ENCODE peak calls at places on chromosome 22, in eight cellular contexts. Z, J, D, K, A, B, L and M are unnamed samples.

GRCh38 chr22:29209624-29209929 is 3.9 kb downstream of the EMID1 start:
- DNase-seq in Z (no peak), J (no peak), D (no peak), K (no peak), A (no peak), B (no peak), L (no peak), M (no peak)

GRCh38 chr22:26124991-26125725 is 44.1 kb upstream of the SEZ6L start:
- DNase-seq in Z (no peak), J (no peak), D (no peak), K (no peak), A (no peak), B (no peak), L (no peak), M (no peak)

GRCh38 chr22:26903030-26903856 is 245.9 kb downstream of the MIAT start:
- DNase-seq in Z (no peak), J (no peak), D (no peak), K (no peak), A (no peak), B (no peak), L (no peak), M (no peak)

GRCh38 chr22:49929553-49929979 is 11.1 kb downstream of the CRELD2 start:
- DNase-seq in Z (peak; percentile 80), J (peak; percentile 81), D (no peak), K (peak; percentile 97), A (no peak), B (no peak), L (no peak), M (no peak)

GRCh38 chr22:45602004-45602733 is 69.5 kb upstream of the ATXN10 start:
- DNase-seq in Z (no peak), J (no peak), D (no peak), K (peak; percentile 28), A (no peak), B (no peak), L (no peak), M (no peak)

GRCh38 chr22:35345808-35346505 is 34.9 kb upstream of the HMOX1 start:
- DNase-seq in Z (no peak), J (no peak), D (no peak), K (no peak), A (no peak), B (no peak), L (no peak), M (no peak)

GRCh38 chr22:32237905-32238304 is 17.2 kb downstream of the SLC5A4 start:
- DNase-seq in Z (no peak), J (no peak), D (no peak), K (no peak), A (no peak), B (no peak), L (no peak), M (no peak)

GRCh38 chr22:48754611-48755331 is 1072.9 kb downstream of the BRD1 start:
- DNase-seq in Z (no peak), J (peak; percentile 10), D (no peak), K (no peak), A (no peak), B (no peak), L (peak; percentile 87), M (peak; percentile 3)

GRCh38 chr22:45235101-45235777 is 5.5 kb downstream of the KIAA0930 start:
- DNase-seq in Z (no peak), J (peak; percentile 56), D (peak; percentile 81), K (peak; percentile 88), A (no peak), B (no peak), L (no peak), M (no peak)

GRCh38 chr22:44329179-44329796 is 16.5 kb upstream of the SHISAL1 start:
- DNase-seq in Z (no peak), J (no peak), D (peak; percentile 32), K (no peak), A (no peak), B (no peak), L (no peak), M (no peak)

GRCh38 chr22:37898441-37899181 is 7.5 kb upstream of the MICALL1 start:
- DNase-seq in Z (no peak), J (peak; percentile 60), D (no peak), K (no peak), A (no peak), B (no peak), L (no peak), M (peak; percentile 81)

GRCh38 chr22:44973829-44974228 is 36.0 kb downstream of the PHF21B start:
- DNase-seq in Z (no peak), J (no peak), D (no peak), K (no peak), A (no peak), B (no peak), L (no peak), M (no peak)

GRCh38 chr22:26585104-26585790 is 4.7 kb downstream of the TPST2 start:
- DNase-seq in Z (no peak), J (peak; percentile 45), D (no peak), K (peak; percentile 66), A (no peak), B (no peak), L (no peak), M (no peak)

GRCh38 chr22:50302564-50302963 is 4.9 kb downstream of the PLXNB2 start:
- DNase-seq in Z (no peak), J (peak; percentile 25), D (no peak), K (no peak), A (no peak), B (no peak), L (no peak), M (no peak)

GRCh38 chr22:48760481-48761238 is 1067.0 kb downstream of the BRD1 start:
- DNase-seq in Z (no peak), J (peak; percentile 20), D (no peak), K (no peak), A (peak; percentile 37), B (no peak), L (peak; percentile 88), M (no peak)

GRCh38 chr22:49817359-49817758 is 10.3 kb downstream of the BRD1 start:
- DNase-seq in Z (no peak), J (no peak), D (no peak), K (no peak), A (no peak), B (no peak), L (no peak), M (no peak)

GRCh38 chr22:19177164-19178064 is 1.1 kb downstream of the SLC25A1 start:
- DNase-seq in Z (no peak), J (no peak), D (no peak), K (peak; percentile 83), A (no peak), B (no peak), L (no peak), M (no peak)

GRCh38 chr22:32590556-32590955 is 115.9 kb downstream of the FBXO7 start:
- DNase-seq in Z (no peak), J (no peak), D (no peak), K (no peak), A (no peak), B (no peak), L (no peak), M (no peak)

GRCh38 chr22:48796295-48797015 is 1031.2 kb downstream of the BRD1 start:
- DNase-seq in Z (no peak), J (no peak), D (no peak), K (no peak), A (no peak), B (no peak), L (peak; percentile 85), M (no peak)

GRCh38 chr22:37804502-37804885 is 3.2 kb upstream of the GCAT start:
- DNase-seq in Z (no peak), J (no peak), D (no peak), K (no peak), A (no peak), B (no peak), L (no peak), M (no peak)

DNA sequence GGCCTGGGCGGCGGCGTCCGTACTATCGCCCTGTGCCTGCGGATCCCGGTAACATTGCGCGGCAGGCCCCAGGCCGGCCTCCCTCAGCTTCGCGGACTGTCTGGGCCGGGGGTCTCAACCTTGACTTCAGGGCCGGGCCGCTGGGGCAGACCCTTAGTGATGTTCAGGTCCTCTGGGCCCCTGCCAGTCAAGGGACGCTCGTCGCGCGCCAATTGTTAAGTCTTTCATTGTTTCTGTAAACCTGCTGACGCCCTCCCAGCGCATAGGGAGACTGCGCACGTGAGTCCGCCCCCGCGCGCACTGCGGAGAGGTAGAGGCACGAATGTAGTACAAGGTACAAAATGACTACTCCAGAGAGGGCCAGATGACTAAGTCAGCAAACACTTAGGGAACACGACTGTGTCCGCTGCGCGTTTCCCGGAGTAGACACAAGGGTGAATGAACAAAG is 451 bp upstream of the HDHD5 start:
- DNase-seq in Z (no peak), J (peak; percentile 62), D (no peak), K (no peak), A (peak; percentile 82), B (peak; percentile 54), L (no peak), M (peak; percentile 47)
- TF ChIP-seq POLR2A in Z (no peak), J (no peak), D (no peak), K (no peak), A (no peak), B (no peak), L (no peak), M (no peak)

DNA sequence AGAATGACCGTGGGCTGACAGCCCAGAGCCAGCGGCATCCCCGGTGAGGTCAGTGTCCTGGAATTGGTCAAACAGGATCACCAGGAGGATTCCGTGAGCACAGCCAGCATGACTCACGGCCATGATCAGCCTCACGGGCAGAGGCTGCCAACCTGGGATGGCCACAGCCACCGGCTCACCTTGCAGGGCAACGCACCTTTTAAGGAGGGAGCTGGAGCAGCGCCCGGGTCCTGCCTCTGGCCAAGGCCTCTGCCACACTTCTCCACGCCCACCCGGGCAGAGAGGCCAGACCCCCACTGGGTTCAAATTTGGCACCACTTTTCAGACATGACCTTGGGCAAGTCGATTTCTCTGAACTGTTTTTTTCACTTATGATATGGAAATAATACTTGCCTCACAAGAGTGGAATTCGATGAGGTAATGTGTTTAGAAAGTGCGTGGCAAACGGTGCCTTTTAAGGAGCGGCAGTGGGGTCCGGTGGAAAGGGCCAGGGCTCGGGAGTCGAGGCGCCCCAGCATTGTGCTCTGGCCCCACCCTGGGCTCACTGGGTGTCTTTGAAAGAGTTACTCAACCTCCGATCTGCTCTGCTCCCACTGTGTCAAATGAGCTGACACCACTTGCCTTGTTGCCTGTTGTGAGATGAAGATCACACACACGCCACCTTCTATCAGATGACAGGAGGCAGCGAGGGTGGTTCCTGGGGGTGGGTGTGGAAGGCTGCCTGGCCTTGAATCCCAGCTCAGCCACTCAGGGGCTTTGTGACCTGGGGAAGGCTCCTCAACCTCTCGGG is 16.0 kb downstream of the TXN2 start:
- DNase-seq in Z (no peak), J (peak; percentile 89), D (no peak), K (peak; percentile 79), A (no peak), B (peak; percentile 86), L (no peak), M (peak; percentile 89)
- TF ChIP-seq POLR2AphosphoS5 in Z (no peak), J (peak; percentile 63), D (no peak), K (no peak), A (no peak), B (peak; percentile 56), L (peak; percentile 85), M (peak; percentile 93)

GRCh38 chr22:20531154-20531403 is 23.7 kb downstream of the MED15 start:
- DNase-seq in Z (no peak), J (no peak), D (no peak), K (no peak), A (no peak), B (no peak), L (no peak), M (no peak)
- H3K27ac ChIP-seq in Z (no peak overlapping the region), J (peak overlapping the region; percentile 77), D (no peak overlapping the region), K (no peak overlapping the region), A (peak overlapping the region; percentile 94), B (peak overlapping the region; percentile 90), L (peak overlapping the region; percentile 87), M (peak overlapping the region; percentile 57)

DNA sequence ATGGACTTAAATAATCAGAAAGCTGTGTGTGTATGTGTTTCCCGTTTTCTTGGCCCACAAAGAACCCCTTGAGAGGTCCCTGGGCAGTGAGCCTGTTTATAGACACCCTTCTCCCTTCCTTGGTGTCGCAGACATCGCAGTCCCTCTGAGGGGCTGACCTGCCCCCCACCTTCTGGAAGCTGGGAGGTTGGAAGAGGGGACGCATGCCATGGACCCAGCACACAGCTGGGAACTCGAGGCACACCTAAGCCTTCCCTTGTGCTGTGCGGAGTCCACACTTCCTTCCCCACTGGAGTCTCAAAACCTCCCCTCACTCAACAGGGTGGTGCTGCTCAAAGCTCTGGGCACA is 514 bp upstream of the APOBEC3B start:
- DNase-seq in Z (no peak), J (no peak), D (no peak), K (no peak), A (no peak), B (no peak), L (no peak), M (no peak)
- TF ChIP-seq POLR2A in Z (no peak), J (no peak), D (no peak), K (no peak), A (no peak), B (no peak), L (no peak), M (no peak)